ENCODE peak calls at places on chromosomes 2 and 18, in seven cellular contexts. T, U, I, P, A, X and L are unnamed samples.
A peak's percentile ranks its signal among the peaks of the same experiment; 100 is the strongest.

GRCh38 chr2:217672472-217672871 is 330.3 kb downstream of the TNS1 start:
- DNase-seq in U (no peak), A (no peak), T (peak; percentile 6), I (no peak), P (no peak), X (no peak), L (no peak)

GRCh38 chr2:20507166-20507692 is 60.4 kb downstream of the RHOB start:
- DNase-seq in P (no peak), U (no peak), A (peak; percentile 58), T (no peak), I (no peak), X (no peak), L (peak; percentile 45)

GRCh38 chr2:62787381-62787780 is 81.9 kb downstream of the EHBP1 start:
- DNase-seq in A (peak; percentile 55), U (no peak), T (peak; percentile 21), P (peak; percentile 27), I (peak; percentile 46), X (peak; percentile 76), L (no peak)

GRCh38 chr2:239507576-239508258 is 106.9 kb upstream of the HDAC4 start:
- DNase-seq in T (no peak), X (no peak), A (no peak), I (no peak), U (no peak), P (no peak), L (no peak)

GRCh38 chr2:27973592-27973991 is 83.1 kb downstream of the BABAM2 start:
- DNase-seq in A (peak; percentile 49), T (no peak), X (no peak), U (no peak), P (no peak), I (peak; percentile 51), L (no peak)

GRCh38 chr2:128635361-128635900 is 316.8 kb upstream of the HS6ST1 start:
- DNase-seq in T (no peak), I (no peak), P (no peak), X (peak; percentile 83), A (no peak), U (no peak), L (no peak)

GRCh38 chr2:230690439-230690838 is 22.2 kb upstream of the CAB39 start:
- DNase-seq in P (peak; percentile 56), A (peak; percentile 43), T (no peak), I (peak; percentile 59), U (no peak), X (no peak), L (no peak)

GRCh38 chr2:215619989-215620388 is 184.1 kb upstream of the FN1 start:
- DNase-seq in X (no peak), U (no peak), I (no peak), A (no peak), P (no peak), T (peak; percentile 50), L (no peak)

GRCh38 chr2:239151201-239152131 is 249.4 kb downstream of the HDAC4 start:
- DNase-seq in A (no peak), U (no peak), T (no peak), P (no peak), I (no peak), X (no peak), L (no peak)

GRCh38 chr2:120993661-120994060 is 258.0 kb downstream of the GLI2 start:
- DNase-seq in T (no peak), X (no peak), A (no peak), I (no peak), U (no peak), P (no peak), L (no peak)

GRCh38 chr2:33108483-33109443 is 162.0 kb downstream of the LTBP1 start:
- DNase-seq in I (peak; percentile 23), P (no peak), T (no peak), U (no peak), X (no peak), A (peak; percentile 55), L (no peak)

GRCh38 chr2:8986327-8986976 is 17.0 kb downstream of the MBOAT2 start:
- DNase-seq in I (no peak), P (no peak), X (peak; percentile 62), U (no peak), A (no peak), T (no peak), L (no peak)

GRCh38 chr2:110771549-110772382 is 39.4 kb downstream of the ACOXL start:
- DNase-seq in A (no peak), I (no peak), P (no peak), X (no peak), T (peak; percentile 44), U (no peak), L (no peak)

GRCh38 chr2:80496770-80497169 is 192.2 kb upstream of the LRRTM1 start:
- DNase-seq in A (peak; percentile 82), P (peak; percentile 71), T (no peak), U (no peak), X (no peak), I (peak; percentile 71), L (no peak)

GRCh38 chr2:178193496-178193822 is 853 bp upstream of the OSBPL6 start:
- DNase-seq in T (peak; percentile 60), I (no peak), P (no peak), A (no peak), U (no peak), X (no peak), L (no peak)

GRCh38 chr2:52260904-52261303 is 1229.0 kb upstream of the NRXN1 start:
- DNase-seq in I (peak; percentile 38), U (no peak), X (no peak), T (no peak), P (no peak), A (no peak), L (no peak)

GRCh38 chr2:134917219-134917957 is 1.2 kb upstream of the CCNT2 start:
- DNase-seq in T (no peak), U (no peak), I (no peak), X (peak; percentile 3), A (no peak), P (peak; percentile 66), L (no peak)

GRCh38 chr2:150280255-150280654 is 207.2 kb downstream of the RND3 start:
- DNase-seq in I (peak; percentile 50), A (peak; percentile 64), T (no peak), X (no peak), P (no peak), U (no peak), L (no peak)

GRCh38 chr18:79857082-79857661 is 59.4 kb downstream of the KCNG2 start:
- DNase-seq in U (no peak), T (no peak), P (no peak), A (no peak), I (peak; percentile 17), X (peak; percentile 74), L (no peak)

GRCh38 chr2:7377861-7378569 is 460.8 kb downstream of the RNF144A start:
- DNase-seq in I (no peak), T (peak; percentile 72), U (no peak), A (no peak), X (no peak), P (no peak), L (no peak)

GRCh38 chr18:32911660-32912284 is 138.9 kb upstream of the KLHL14 start:
- DNase-seq in U (no peak), T (no peak), A (no peak), I (peak; percentile 82), X (no peak), P (peak; percentile 19), L (no peak)

GRCh38 chr18:74631242-74632087 is 33.8 kb downstream of the ZNF407 start:
- DNase-seq in X (no peak), T (no peak), U (no peak), I (peak; percentile 53), P (no peak), A (peak; percentile 66), L (no peak)